ENCODE peak calls at places on chromosomes 4 and X, in eight cellular contexts. One of them, this sample, is unnamed.

GRCh38 chrX:7286461-7286860 is 138.5 kb upstream of the PUDP start:
- DNase-seq in stomach: no peak
- DNase-seq in GM12891: no peak
- DNase-seq in K562: no peak
- DNase-seq in GM23338: no peak
- DNase-seq in upper lobe of left lung: no peak
- DNase-seq in endothelial cell of umbilical vein: no peak
- DNase-seq in GM12878: no peak
- DNase-seq in this sample: no peak

GRCh38 chrX:107736781-107737531 is 38.6 kb downstream of the TSC22D3 start:
- DNase-seq in GM23338: peak; percentile 38
- DNase-seq in endothelial cell of umbilical vein: peak; percentile 59
- DNase-seq in K562: no peak
- DNase-seq in stomach: no peak
- DNase-seq in GM12891: no peak
- DNase-seq in GM12878: no peak
- DNase-seq in upper lobe of left lung: no peak
- DNase-seq in this sample: no peak

GRCh38 chr4:148103647-148104355 is 338.4 kb downstream of the NR3C2 start:
- DNase-seq in endothelial cell of umbilical vein: no peak
- DNase-seq in GM23338: no peak
- DNase-seq in GM12878: no peak
- DNase-seq in upper lobe of left lung: no peak
- DNase-seq in stomach: no peak
- DNase-seq in GM12891: no peak
- DNase-seq in K562: no peak
- DNase-seq in this sample: no peak

GRCh38 chr4:68575081-68575480 is 1.0 kb downstream of the UGT2B17 start:
- DNase-seq in GM23338: no peak
- DNase-seq in GM12878: no peak
- DNase-seq in upper lobe of left lung: no peak
- DNase-seq in endothelial cell of umbilical vein: no peak
- DNase-seq in K562: no peak
- DNase-seq in GM12891: no peak
- DNase-seq in stomach: no peak
- DNase-seq in this sample: no peak

GRCh38 chr4:113815826-113816225 is 54.3 kb upstream of the CAMK2D start:
- DNase-seq in GM23338: no peak
- DNase-seq in stomach: no peak
- DNase-seq in upper lobe of left lung: no peak
- DNase-seq in K562: no peak
- DNase-seq in GM12891: no peak
- DNase-seq in endothelial cell of umbilical vein: peak; percentile 73
- DNase-seq in GM12878: no peak
- DNase-seq in this sample: no peak

GRCh38 chr4:139922625-139923024 is 231.4 kb downstream of the MAML3 start:
- DNase-seq in GM12878: no peak
- DNase-seq in stomach: no peak
- DNase-seq in endothelial cell of umbilical vein: peak; percentile 67
- DNase-seq in GM12891: no peak
- DNase-seq in upper lobe of left lung: no peak
- DNase-seq in GM23338: no peak
- DNase-seq in K562: no peak
- DNase-seq in this sample: no peak

GRCh38 chr4:70943115-70943514 is 40.9 kb downstream of the MOB1B start:
- DNase-seq in K562: no peak
- DNase-seq in GM23338: no peak
- DNase-seq in GM12891: no peak
- DNase-seq in endothelial cell of umbilical vein: no peak
- DNase-seq in GM12878: no peak
- DNase-seq in upper lobe of left lung: no peak
- DNase-seq in stomach: no peak
- DNase-seq in this sample: no peak

GRCh38 chr4:13529130-13529919 is 15.0 kb downstream of the NKX3-2 start:
- DNase-seq in upper lobe of left lung: no peak
- DNase-seq in GM12878: no peak
- DNase-seq in GM23338: no peak
- DNase-seq in GM12891: peak; percentile 15
- DNase-seq in stomach: no peak
- DNase-seq in endothelial cell of umbilical vein: no peak
- DNase-seq in K562: peak; percentile 6
- DNase-seq in this sample: no peak

GRCh38 chr4:54109226-54110018 is 9.5 kb downstream of the GSX2 start:
- DNase-seq in stomach: no peak
- DNase-seq in endothelial cell of umbilical vein: no peak
- DNase-seq in GM12891: no peak
- DNase-seq in GM23338: peak; percentile 86
- DNase-seq in GM12878: no peak
- DNase-seq in upper lobe of left lung: no peak
- DNase-seq in K562: no peak
- DNase-seq in this sample: no peak

GRCh38 chr4:164571593-164572385 is 182.1 kb upstream of the SMIM31 start:
- DNase-seq in GM12878: no peak
- DNase-seq in stomach: no peak
- DNase-seq in GM23338: peak; percentile 48
- DNase-seq in upper lobe of left lung: no peak
- DNase-seq in GM12891: no peak
- DNase-seq in endothelial cell of umbilical vein: no peak
- DNase-seq in K562: no peak
- DNase-seq in this sample: no peak

GRCh38 chr4:122152699-122153328 is 683 bp downstream of the BLTP1 start:
- DNase-seq in GM23338: peak; percentile 55
- DNase-seq in K562: peak; percentile 15
- DNase-seq in stomach: peak; percentile 38
- DNase-seq in upper lobe of left lung: peak; percentile 57
- DNase-seq in GM12891: peak; percentile 15
- DNase-seq in GM12878: no peak
- DNase-seq in endothelial cell of umbilical vein: peak; percentile 50
- DNase-seq in this sample: no peak

GRCh38 chr4:100984901-100985300 is 362.4 kb downstream of the PPP3CA start:
- DNase-seq in K562: no peak
- DNase-seq in GM23338: no peak
- DNase-seq in endothelial cell of umbilical vein: peak; percentile 17
- DNase-seq in upper lobe of left lung: no peak
- DNase-seq in GM12891: no peak
- DNase-seq in GM12878: no peak
- DNase-seq in stomach: no peak
- DNase-seq in this sample: no peak

GRCh38 chrX:37905436-37906147 is 58.2 kb upstream of the DYNLT3 start:
- DNase-seq in GM23338: peak; percentile 70
- DNase-seq in GM12891: no peak
- DNase-seq in stomach: peak; percentile 25
- DNase-seq in upper lobe of left lung: no peak
- DNase-seq in endothelial cell of umbilical vein: peak; percentile 18
- DNase-seq in GM12878: no peak
- DNase-seq in K562: no peak
- DNase-seq in this sample: no peak

GRCh38 chr4:25439913-25440477 is 62.9 kb downstream of the ANAPC4 start:
- DNase-seq in stomach: peak; percentile 73
- DNase-seq in upper lobe of left lung: peak; percentile 71
- DNase-seq in GM12891: peak; percentile 52
- DNase-seq in GM23338: peak; percentile 92
- DNase-seq in K562: peak; percentile 79
- DNase-seq in endothelial cell of umbilical vein: peak; percentile 71
- DNase-seq in GM12878: peak; percentile 11
- DNase-seq in this sample: peak; percentile 41

GRCh38 chr4:87270144-87270543 is 49.7 kb upstream of the KLHL8 start:
- DNase-seq in stomach: no peak
- DNase-seq in GM12891: no peak
- DNase-seq in GM23338: peak; percentile 65
- DNase-seq in upper lobe of left lung: no peak
- DNase-seq in endothelial cell of umbilical vein: peak; percentile 31
- DNase-seq in K562: peak; percentile 16
- DNase-seq in GM12878: no peak
- DNase-seq in this sample: no peak

GRCh38 chrX:3631196-3631595 is 82.3 kb downstream of the PRKX start:
- DNase-seq in GM23338: no peak
- DNase-seq in K562: no peak
- DNase-seq in upper lobe of left lung: no peak
- DNase-seq in GM12878: no peak
- DNase-seq in GM12891: no peak
- DNase-seq in stomach: no peak
- DNase-seq in endothelial cell of umbilical vein: no peak
- DNase-seq in this sample: no peak

GRCh38 chr4:94455081-94455480 is 3.3 kb downstream of the PDLIM5 start:
- DNase-seq in upper lobe of left lung: peak; percentile 24
- DNase-seq in stomach: peak; percentile 71
- DNase-seq in GM12878: no peak
- DNase-seq in K562: no peak
- DNase-seq in endothelial cell of umbilical vein: peak; percentile 54
- DNase-seq in GM12891: no peak
- DNase-seq in GM23338: no peak
- DNase-seq in this sample: peak; percentile 67

GRCh38 chr4:174401471-174402130 is 117.9 kb downstream of the CEP44 start:
- DNase-seq in endothelial cell of umbilical vein: no peak
- DNase-seq in GM12891: no peak
- DNase-seq in GM23338: no peak
- DNase-seq in GM12878: no peak
- DNase-seq in K562: no peak
- DNase-seq in stomach: no peak
- DNase-seq in upper lobe of left lung: no peak
- DNase-seq in this sample: no peak

GRCh38 chr4:183541081-183542045 is 36.5 kb downstream of the ING2 start:
- DNase-seq in K562: no peak
- DNase-seq in GM12878: no peak
- DNase-seq in stomach: no peak
- DNase-seq in GM23338: peak; percentile 73
- DNase-seq in upper lobe of left lung: no peak
- DNase-seq in GM12891: no peak
- DNase-seq in endothelial cell of umbilical vein: no peak
- DNase-seq in this sample: no peak

DNA sequence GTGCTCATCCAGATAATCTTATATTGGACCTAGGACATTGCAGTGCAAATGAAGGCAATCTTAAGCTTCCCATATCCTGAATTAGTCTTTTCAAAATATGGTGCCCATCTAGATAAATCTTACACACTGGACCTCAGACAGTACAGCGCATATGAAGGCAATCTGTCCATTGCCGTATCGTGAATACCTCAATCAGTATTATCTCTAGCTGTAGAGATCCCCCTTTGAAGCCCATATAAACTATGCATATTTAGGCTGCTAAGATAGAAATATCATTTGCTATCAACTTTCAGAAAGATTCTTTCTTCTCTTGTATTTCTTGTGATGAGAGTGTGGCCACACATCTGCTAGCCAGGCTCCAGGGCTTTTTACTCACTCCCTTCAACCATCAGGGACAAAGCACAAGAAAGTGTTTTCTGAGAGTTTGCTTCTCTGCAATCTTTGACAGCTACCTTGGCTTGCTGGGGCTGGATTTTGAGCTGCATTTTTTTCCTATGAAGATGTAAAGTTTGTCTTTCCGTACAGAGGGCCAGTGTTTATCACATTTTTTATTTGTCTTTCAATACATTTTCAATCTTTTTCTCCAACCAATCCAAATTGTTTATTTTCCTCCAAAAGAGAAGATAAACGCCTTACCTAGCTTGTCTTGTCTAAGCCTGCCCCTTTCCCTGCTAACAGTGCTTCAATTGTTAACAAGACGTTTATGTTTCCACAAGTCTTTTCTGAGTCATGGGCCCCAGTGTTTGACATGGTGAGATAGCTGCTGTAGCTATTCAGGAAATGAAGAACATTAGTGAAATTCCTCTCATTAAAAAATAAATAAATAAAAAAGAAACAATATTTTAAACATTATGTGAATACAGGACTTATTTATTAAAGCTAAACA is 57.6 kb upstream of the FAT1 start:
- DNase-seq in K562: no peak
- DNase-seq in GM23338: no peak
- DNase-seq in endothelial cell of umbilical vein: peak; percentile 20
- DNase-seq in GM12878: no peak
- DNase-seq in stomach: no peak
- DNase-seq in GM12891: no peak
- DNase-seq in upper lobe of left lung: no peak
- DNase-seq in this sample: no peak
- TF ChIP-seq POLR2AphosphoS5 in K562: no peak
- TF ChIP-seq POLR2AphosphoS5 in GM23338: no peak
- TF ChIP-seq POLR2AphosphoS5 in endothelial cell of umbilical vein: no peak
- TF ChIP-seq POLR2AphosphoS5 in GM12878: no peak
- TF ChIP-seq POLR2AphosphoS5 in stomach: no peak
- TF ChIP-seq POLR2AphosphoS5 in GM12891: no peak
- TF ChIP-seq POLR2AphosphoS5 in upper lobe of left lung: no peak
- TF ChIP-seq POLR2AphosphoS5 in this sample: no peak

GRCh38 chrX:151384807-151385206 is 12.2 kb upstream of the VMA21 start:
- DNase-seq in K562: no peak
- DNase-seq in upper lobe of left lung: peak; percentile 60
- DNase-seq in endothelial cell of umbilical vein: no peak
- DNase-seq in stomach: peak; percentile 56
- DNase-seq in GM23338: peak; percentile 15
- DNase-seq in GM12891: no peak
- DNase-seq in GM12878: no peak
- DNase-seq in this sample: peak; percentile 49
- TF ChIP-seq POLR2AphosphoS5 in K562: no peak
- TF ChIP-seq POLR2AphosphoS5 in upper lobe of left lung: no peak
- TF ChIP-seq POLR2AphosphoS5 in endothelial cell of umbilical vein: no peak
- TF ChIP-seq POLR2AphosphoS5 in stomach: no peak
- TF ChIP-seq POLR2AphosphoS5 in GM23338: no peak
- TF ChIP-seq POLR2AphosphoS5 in GM12891: no peak
- TF ChIP-seq POLR2AphosphoS5 in GM12878: no peak
- TF ChIP-seq POLR2AphosphoS5 in this sample: no peak

GRCh38 chr4:2438822-2439718 is 20.3 kb downstream of the CFAP99 start:
- DNase-seq in GM12891: no peak
- DNase-seq in GM23338: no peak
- DNase-seq in GM12878: no peak
- DNase-seq in endothelial cell of umbilical vein: no peak
- DNase-seq in upper lobe of left lung: no peak
- DNase-seq in K562: no peak
- DNase-seq in stomach: no peak
- DNase-seq in this sample: no peak
- TF ChIP-seq POLR2AphosphoS5 in GM12891: no peak
- TF ChIP-seq POLR2AphosphoS5 in GM23338: no peak
- TF ChIP-seq POLR2AphosphoS5 in GM12878: no peak
- TF ChIP-seq POLR2AphosphoS5 in endothelial cell of umbilical vein: no peak
- TF ChIP-seq POLR2AphosphoS5 in upper lobe of left lung: no peak
- TF ChIP-seq POLR2AphosphoS5 in K562: no peak
- TF ChIP-seq POLR2AphosphoS5 in stomach: no peak
- TF ChIP-seq POLR2AphosphoS5 in this sample: no peak

GRCh38 chr4:80495847-80496246 is 160.3 kb downstream of the CFAP299 start:
- DNase-seq in upper lobe of left lung: no peak
- DNase-seq in GM12878: no peak
- DNase-seq in GM12891: no peak
- DNase-seq in stomach: no peak
- DNase-seq in GM23338: peak; percentile 66
- DNase-seq in K562: no peak
- DNase-seq in endothelial cell of umbilical vein: no peak
- DNase-seq in this sample: no peak

GRCh38 chr4:80498725-80499124 is 163.2 kb downstream of the CFAP299 start:
- DNase-seq in GM12878: no peak
- DNase-seq in endothelial cell of umbilical vein: no peak
- DNase-seq in GM23338: no peak
- DNase-seq in K562: no peak
- DNase-seq in stomach: no peak
- DNase-seq in upper lobe of left lung: no peak
- DNase-seq in GM12891: no peak
- DNase-seq in this sample: no peak

DNA sequence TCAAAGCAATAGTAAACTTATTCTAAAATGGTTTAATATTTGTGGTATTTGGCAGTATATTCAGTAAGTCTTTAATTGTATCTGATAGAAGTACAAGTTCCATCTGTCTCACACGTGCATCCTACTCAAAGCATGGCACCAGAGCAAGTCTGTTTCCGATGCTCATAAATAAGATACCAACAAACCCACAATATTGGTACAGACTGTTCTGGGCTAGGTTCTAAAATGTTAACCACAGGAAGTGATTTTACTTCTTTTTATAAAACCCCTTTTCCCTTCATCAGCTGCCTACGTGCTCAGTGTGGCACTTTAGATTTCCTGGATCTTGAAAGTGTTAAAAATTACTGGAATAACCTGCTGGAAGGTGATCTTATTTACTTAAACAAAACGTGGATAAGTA is 165.1 kb downstream of the CFAP299 start:
- DNase-seq in K562: no peak
- DNase-seq in GM23338: no peak
- DNase-seq in stomach: no peak
- DNase-seq in GM12891: no peak
- DNase-seq in upper lobe of left lung: no peak
- DNase-seq in endothelial cell of umbilical vein: no peak
- DNase-seq in GM12878: no peak
- DNase-seq in this sample: no peak
- TF ChIP-seq POLR2AphosphoS5 in K562: no peak
- TF ChIP-seq POLR2AphosphoS5 in GM23338: no peak
- TF ChIP-seq POLR2AphosphoS5 in stomach: no peak
- TF ChIP-seq POLR2AphosphoS5 in GM12891: no peak
- TF ChIP-seq POLR2AphosphoS5 in upper lobe of left lung: no peak
- TF ChIP-seq POLR2AphosphoS5 in endothelial cell of umbilical vein: no peak
- TF ChIP-seq POLR2AphosphoS5 in GM12878: no peak
- TF ChIP-seq POLR2AphosphoS5 in this sample: no peak

This sample was measured in breast epithelium.